ENCODE peak calls at places on chromosomes 5 and 9, in ten cellular contexts. One of them, this sample, is unnamed.

GRCh38 chr9:89744255-89744648 is 139.4 kb downstream of the GADD45G start:
- DNase-seq in CD4-positive, alpha-beta T cell: no peak
- DNase-seq in aorta: no peak
- DNase-seq in PC-3: no peak
- DNase-seq in neuronal stem cell: no peak
- DNase-seq in prostate gland: no peak
- DNase-seq in heart left ventricle: no peak
- DNase-seq in adrenal gland: no peak
- DNase-seq in cardiac muscle cell: no peak
- DNase-seq in CD8-positive, alpha-beta T cell: no peak
- DNase-seq in this sample: no peak

GRCh38 chr5:71699751-71700150 is 19.3 kb upstream of the CARTPT start:
- DNase-seq in adrenal gland: no peak
- DNase-seq in CD8-positive, alpha-beta T cell: no peak
- DNase-seq in prostate gland: no peak
- DNase-seq in CD4-positive, alpha-beta T cell: no peak
- DNase-seq in neuronal stem cell: no peak
- DNase-seq in aorta: no peak
- DNase-seq in PC-3: no peak
- DNase-seq in heart left ventricle: no peak
- DNase-seq in cardiac muscle cell: no peak
- DNase-seq in this sample: no peak

GRCh38 chr5:40033411-40033810 is 608.6 kb upstream of the DAB2 start:
- DNase-seq in PC-3: no peak
- DNase-seq in CD8-positive, alpha-beta T cell: peak; percentile 13
- DNase-seq in adrenal gland: no peak
- DNase-seq in CD4-positive, alpha-beta T cell: no peak
- DNase-seq in cardiac muscle cell: no peak
- DNase-seq in heart left ventricle: no peak
- DNase-seq in aorta: no peak
- DNase-seq in prostate gland: no peak
- DNase-seq in neuronal stem cell: no peak
- DNase-seq in this sample: no peak

GRCh38 chr5:4015709-4016108 is 420.1 kb downstream of the IRX1 start:
- DNase-seq in heart left ventricle: no peak
- DNase-seq in adrenal gland: no peak
- DNase-seq in aorta: no peak
- DNase-seq in prostate gland: no peak
- DNase-seq in cardiac muscle cell: no peak
- DNase-seq in CD4-positive, alpha-beta T cell: no peak
- DNase-seq in PC-3: no peak
- DNase-seq in neuronal stem cell: no peak
- DNase-seq in CD8-positive, alpha-beta T cell: no peak
- DNase-seq in this sample: no peak

GRCh38 chr5:135254183-135254582 is 144.8 kb downstream of the MACROH2A1 start:
- DNase-seq in neuronal stem cell: no peak
- DNase-seq in heart left ventricle: no peak
- DNase-seq in aorta: no peak
- DNase-seq in CD8-positive, alpha-beta T cell: no peak
- DNase-seq in CD4-positive, alpha-beta T cell: no peak
- DNase-seq in prostate gland: no peak
- DNase-seq in adrenal gland: no peak
- DNase-seq in cardiac muscle cell: no peak
- DNase-seq in PC-3: no peak
- DNase-seq in this sample: no peak

GRCh38 chr5:119243888-119244287 is 111.9 kb upstream of the TNFAIP8 start:
- DNase-seq in CD4-positive, alpha-beta T cell: no peak
- DNase-seq in PC-3: peak; percentile 40
- DNase-seq in heart left ventricle: no peak
- DNase-seq in adrenal gland: no peak
- DNase-seq in cardiac muscle cell: no peak
- DNase-seq in neuronal stem cell: no peak
- DNase-seq in prostate gland: no peak
- DNase-seq in aorta: no peak
- DNase-seq in CD8-positive, alpha-beta T cell: no peak
- DNase-seq in this sample: no peak

GRCh38 chr5:109029847-109030246 is 282.1 kb downstream of the FER start:
- DNase-seq in CD8-positive, alpha-beta T cell: no peak
- DNase-seq in CD4-positive, alpha-beta T cell: no peak
- DNase-seq in PC-3: no peak
- DNase-seq in adrenal gland: no peak
- DNase-seq in prostate gland: no peak
- DNase-seq in heart left ventricle: no peak
- DNase-seq in aorta: no peak
- DNase-seq in cardiac muscle cell: no peak
- DNase-seq in neuronal stem cell: no peak
- DNase-seq in this sample: no peak

GRCh38 chr9:69556707-69557106 is 115.5 kb downstream of the APBA1 start:
- DNase-seq in neuronal stem cell: no peak
- DNase-seq in CD8-positive, alpha-beta T cell: no peak
- DNase-seq in heart left ventricle: no peak
- DNase-seq in adrenal gland: no peak
- DNase-seq in PC-3: no peak
- DNase-seq in cardiac muscle cell: no peak
- DNase-seq in prostate gland: no peak
- DNase-seq in aorta: no peak
- DNase-seq in CD4-positive, alpha-beta T cell: no peak
- DNase-seq in this sample: no peak

GRCh38 chr9:113581865-113582697 is 118.6 kb downstream of the RGS3 start:
- DNase-seq in aorta: peak; percentile 92
- DNase-seq in adrenal gland: peak; percentile 93
- DNase-seq in neuronal stem cell: no peak
- DNase-seq in CD4-positive, alpha-beta T cell: peak; percentile 71
- DNase-seq in PC-3: no peak
- DNase-seq in CD8-positive, alpha-beta T cell: peak; percentile 84
- DNase-seq in cardiac muscle cell: no peak
- DNase-seq in heart left ventricle: peak; percentile 91
- DNase-seq in prostate gland: peak; percentile 48
- DNase-seq in this sample: peak; percentile 58

GRCh38 chr5:74094096-74094778 is 468.2 kb downstream of the ARHGEF28 start:
- DNase-seq in cardiac muscle cell: peak; percentile 49
- DNase-seq in prostate gland: no peak
- DNase-seq in CD8-positive, alpha-beta T cell: no peak
- DNase-seq in CD4-positive, alpha-beta T cell: no peak
- DNase-seq in aorta: no peak
- DNase-seq in adrenal gland: no peak
- DNase-seq in neuronal stem cell: no peak
- DNase-seq in heart left ventricle: peak; percentile 28
- DNase-seq in PC-3: peak; percentile 42
- DNase-seq in this sample: no peak

GRCh38 chr9:135423725-135424124 is 55.9 kb upstream of the PPP1R26 start:
- DNase-seq in prostate gland: no peak
- DNase-seq in neuronal stem cell: no peak
- DNase-seq in CD4-positive, alpha-beta T cell: no peak
- DNase-seq in PC-3: no peak
- DNase-seq in cardiac muscle cell: no peak
- DNase-seq in adrenal gland: no peak
- DNase-seq in heart left ventricle: no peak
- DNase-seq in aorta: peak; percentile 1
- DNase-seq in CD8-positive, alpha-beta T cell: no peak
- DNase-seq in this sample: no peak

GRCh38 chr5:33468811-33469435 is 28.2 kb downstream of the TARS1 start:
- DNase-seq in neuronal stem cell: no peak
- DNase-seq in CD8-positive, alpha-beta T cell: no peak
- DNase-seq in prostate gland: no peak
- DNase-seq in heart left ventricle: no peak
- DNase-seq in PC-3: no peak
- DNase-seq in adrenal gland: no peak
- DNase-seq in cardiac muscle cell: no peak
- DNase-seq in aorta: no peak
- DNase-seq in CD4-positive, alpha-beta T cell: no peak
- DNase-seq in this sample: no peak

GRCh38 chr9:32424616-32425015 is 40.2 kb downstream of the ACO1 start:
- DNase-seq in heart left ventricle: no peak
- DNase-seq in cardiac muscle cell: no peak
- DNase-seq in PC-3: peak; percentile 81
- DNase-seq in CD4-positive, alpha-beta T cell: no peak
- DNase-seq in prostate gland: no peak
- DNase-seq in CD8-positive, alpha-beta T cell: no peak
- DNase-seq in neuronal stem cell: no peak
- DNase-seq in aorta: no peak
- DNase-seq in adrenal gland: no peak
- DNase-seq in this sample: no peak

GRCh38 chr9:36118706-36119105 is 17.8 kb upstream of the GLIPR2 start:
- DNase-seq in cardiac muscle cell: no peak
- DNase-seq in heart left ventricle: no peak
- DNase-seq in CD8-positive, alpha-beta T cell: no peak
- DNase-seq in aorta: no peak
- DNase-seq in CD4-positive, alpha-beta T cell: no peak
- DNase-seq in PC-3: no peak
- DNase-seq in adrenal gland: no peak
- DNase-seq in neuronal stem cell: no peak
- DNase-seq in prostate gland: no peak
- DNase-seq in this sample: no peak

GRCh38 chr5:123441408-123441807 is 18.2 kb upstream of the CEP120 start:
- DNase-seq in cardiac muscle cell: no peak
- DNase-seq in prostate gland: no peak
- DNase-seq in neuronal stem cell: no peak
- DNase-seq in CD4-positive, alpha-beta T cell: no peak
- DNase-seq in aorta: no peak
- DNase-seq in PC-3: no peak
- DNase-seq in adrenal gland: no peak
- DNase-seq in CD8-positive, alpha-beta T cell: no peak
- DNase-seq in heart left ventricle: no peak
- DNase-seq in this sample: no peak

GRCh38 chr5:56876325-56876724 is 33.1 kb upstream of the SETD9 start:
- DNase-seq in adrenal gland: no peak
- DNase-seq in heart left ventricle: no peak
- DNase-seq in neuronal stem cell: no peak
- DNase-seq in aorta: no peak
- DNase-seq in prostate gland: no peak
- DNase-seq in CD4-positive, alpha-beta T cell: no peak
- DNase-seq in PC-3: peak; percentile 22
- DNase-seq in CD8-positive, alpha-beta T cell: no peak
- DNase-seq in cardiac muscle cell: no peak
- DNase-seq in this sample: no peak

GRCh38 chr5:56871755-56872154 is 37.6 kb upstream of the SETD9 start:
- DNase-seq in CD4-positive, alpha-beta T cell: no peak
- DNase-seq in adrenal gland: no peak
- DNase-seq in neuronal stem cell: no peak
- DNase-seq in PC-3: no peak
- DNase-seq in aorta: no peak
- DNase-seq in heart left ventricle: no peak
- DNase-seq in cardiac muscle cell: no peak
- DNase-seq in CD8-positive, alpha-beta T cell: no peak
- DNase-seq in prostate gland: no peak
- DNase-seq in this sample: no peak

GRCh38 chr5:56873056-56873455 is 36.3 kb upstream of the SETD9 start:
- DNase-seq in neuronal stem cell: no peak
- DNase-seq in cardiac muscle cell: no peak
- DNase-seq in PC-3: no peak
- DNase-seq in heart left ventricle: no peak
- DNase-seq in CD8-positive, alpha-beta T cell: no peak
- DNase-seq in CD4-positive, alpha-beta T cell: no peak
- DNase-seq in aorta: no peak
- DNase-seq in prostate gland: no peak
- DNase-seq in adrenal gland: no peak
- DNase-seq in this sample: no peak
- H3K27ac ChIP-seq in neuronal stem cell: no peak overlapping the region
- H3K27ac ChIP-seq in cardiac muscle cell: no peak overlapping the region
- H3K27ac ChIP-seq in PC-3: no peak overlapping the region
- H3K27ac ChIP-seq in heart left ventricle: no peak overlapping the region
- H3K27ac ChIP-seq in CD8-positive, alpha-beta T cell: no peak overlapping the region
- H3K27ac ChIP-seq in CD4-positive, alpha-beta T cell: no peak overlapping the region
- H3K27ac ChIP-seq in aorta: no peak overlapping the region
- H3K27ac ChIP-seq in prostate gland: no peak overlapping the region
- H3K27ac ChIP-seq in adrenal gland: no peak overlapping the region
- H3K27ac ChIP-seq in this sample: no peak overlapping the region

GRCh38 chr9:123336455-123336854 is 19.5 kb upstream of the CRB2 start:
- DNase-seq in prostate gland: no peak
- DNase-seq in adrenal gland: no peak
- DNase-seq in CD8-positive, alpha-beta T cell: no peak
- DNase-seq in cardiac muscle cell: no peak
- DNase-seq in neuronal stem cell: no peak
- DNase-seq in PC-3: no peak
- DNase-seq in CD4-positive, alpha-beta T cell: no peak
- DNase-seq in aorta: no peak
- DNase-seq in heart left ventricle: no peak
- DNase-seq in this sample: no peak
- H3K27ac ChIP-seq in prostate gland: no peak overlapping the region
- H3K27ac ChIP-seq in adrenal gland: no peak overlapping the region
- H3K27ac ChIP-seq in CD8-positive, alpha-beta T cell: no peak overlapping the region
- H3K27ac ChIP-seq in cardiac muscle cell: no peak overlapping the region
- H3K27ac ChIP-seq in neuronal stem cell: no peak overlapping the region
- H3K27ac ChIP-seq in PC-3: no peak overlapping the region
- H3K27ac ChIP-seq in CD4-positive, alpha-beta T cell: no peak overlapping the region
- H3K27ac ChIP-seq in aorta: no peak overlapping the region
- H3K27ac ChIP-seq in heart left ventricle: no peak overlapping the region
- H3K27ac ChIP-seq in this sample: no peak overlapping the region

DNA sequence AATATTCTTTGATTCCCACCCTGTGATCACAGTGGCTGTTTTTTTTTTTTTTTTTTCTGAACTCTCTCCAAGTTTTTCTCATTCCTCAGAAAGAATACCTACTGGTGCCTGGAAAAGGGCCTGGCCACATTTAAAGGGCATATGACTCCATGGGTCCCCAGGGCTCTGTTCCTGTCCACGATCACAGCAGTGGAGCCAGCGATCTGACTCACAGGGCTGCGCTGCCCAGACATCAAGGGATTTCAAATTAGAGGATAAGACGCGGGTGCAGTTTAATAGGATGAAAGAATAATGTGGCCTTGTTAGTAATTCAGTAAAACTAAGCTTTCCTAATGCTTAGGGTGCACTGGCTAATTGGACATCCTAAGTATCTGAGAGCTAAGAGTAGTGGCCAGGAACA is 175.1 kb upstream of the MSX2 start:
- DNase-seq in CD8-positive, alpha-beta T cell: no peak
- DNase-seq in aorta: peak; percentile 72
- DNase-seq in neuronal stem cell: no peak
- DNase-seq in heart left ventricle: no peak
- DNase-seq in adrenal gland: peak; percentile 54
- DNase-seq in CD4-positive, alpha-beta T cell: no peak
- DNase-seq in prostate gland: no peak
- DNase-seq in cardiac muscle cell: peak; percentile 33
- DNase-seq in PC-3: no peak
- DNase-seq in this sample: no peak
- H3K27ac ChIP-seq in CD8-positive, alpha-beta T cell: no peak overlapping the region
- H3K27ac ChIP-seq in aorta: no peak overlapping the region
- H3K27ac ChIP-seq in neuronal stem cell: no peak overlapping the region
- H3K27ac ChIP-seq in heart left ventricle: no peak overlapping the region
- H3K27ac ChIP-seq in adrenal gland: no peak overlapping the region
- H3K27ac ChIP-seq in CD4-positive, alpha-beta T cell: no peak overlapping the region
- H3K27ac ChIP-seq in prostate gland: no peak overlapping the region
- H3K27ac ChIP-seq in cardiac muscle cell: no peak overlapping the region
- H3K27ac ChIP-seq in PC-3: no peak overlapping the region
- H3K27ac ChIP-seq in this sample: no peak overlapping the region

DNA sequence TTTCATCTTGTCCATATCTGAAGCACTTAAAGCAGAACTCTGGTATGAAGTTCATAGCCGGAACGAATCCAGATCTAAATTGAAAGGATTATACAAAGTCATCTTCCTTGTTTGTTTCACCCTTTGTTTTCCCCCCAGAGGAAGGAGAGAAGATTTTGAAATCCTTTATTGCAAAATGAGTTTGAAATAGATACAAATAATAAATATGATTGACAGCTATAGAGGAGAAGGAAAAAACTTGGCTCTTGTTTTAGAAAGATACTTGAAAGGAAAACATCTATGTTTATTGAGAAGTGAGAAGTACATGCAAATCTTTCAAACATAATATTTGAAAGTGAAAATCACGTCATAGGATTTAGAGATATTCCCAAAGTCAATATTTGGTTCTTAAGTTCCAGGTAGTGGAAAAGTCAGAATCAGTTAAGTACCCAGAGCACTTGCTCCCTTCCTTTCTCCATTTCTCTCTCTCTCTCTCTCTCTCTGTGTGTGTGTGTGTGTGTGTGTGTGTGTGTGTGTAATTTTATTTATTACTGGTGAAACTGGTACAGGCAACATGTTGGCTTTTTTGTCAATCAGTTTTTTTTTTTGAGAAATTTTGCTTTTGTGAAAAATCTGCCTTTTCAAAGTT is 27.3 kb downstream of the PAM start:
- DNase-seq in adrenal gland: no peak
- DNase-seq in cardiac muscle cell: no peak
- DNase-seq in aorta: no peak
- DNase-seq in PC-3: no peak
- DNase-seq in heart left ventricle: no peak
- DNase-seq in neuronal stem cell: no peak
- DNase-seq in CD4-positive, alpha-beta T cell: no peak
- DNase-seq in prostate gland: no peak
- DNase-seq in CD8-positive, alpha-beta T cell: no peak
- DNase-seq in this sample: no peak
- H3K27ac ChIP-seq in adrenal gland: no peak overlapping the region
- H3K27ac ChIP-seq in cardiac muscle cell: no peak overlapping the region
- H3K27ac ChIP-seq in aorta: no peak overlapping the region
- H3K27ac ChIP-seq in PC-3: no peak overlapping the region
- H3K27ac ChIP-seq in heart left ventricle: peak overlapping the region; percentile 53
- H3K27ac ChIP-seq in neuronal stem cell: no peak overlapping the region
- H3K27ac ChIP-seq in CD4-positive, alpha-beta T cell: no peak overlapping the region
- H3K27ac ChIP-seq in prostate gland: no peak overlapping the region
- H3K27ac ChIP-seq in CD8-positive, alpha-beta T cell: no peak overlapping the region
- H3K27ac ChIP-seq in this sample: no peak overlapping the region